ENCODE peak calls at places on chromosomes 5 and 9, in seven cellular contexts. A is neuronal stem cell, F is IMR-90, Z is mesenchymal stem cell, E is trophoblast cell, G is H1, C is H9. O is an unnamed sample. For H3K79me1, the result is how much of the 10 kb centered on the place peaks cover.

GRCh38 chr9:136204838-136205706 is at the start of gene LHX3:
- DNase-seq in A (peak), F (no peak), Z (peak), E (peak), G (no peak), C (peak), O (no peak)

GRCh38 chr5:73448072-73448432 is 525 bp downstream of the FOXD1 start:
- DNase-seq in A (no peak), F (no peak), Z (no peak), E (peak), G (no peak), C (peak), O (peak)

GRCh38 chr5:155532621-155533314 is 519.2 kb downstream of the KIF4B start:
- DNase-seq in A (no peak), F (no peak), Z (no peak), E (peak), G (no peak), C (no peak), O (no peak)

GRCh38 chr5:10633271-10634049 is 69.6 kb downstream of the ANKRD33B start:
- DNase-seq in A (no peak), F (no peak), Z (no peak), E (no peak), G (no peak), C (no peak), O (no peak)

GRCh38 chr9:5843450-5844249 is 10.7 kb upstream of the ERMP1 start:
- DNase-seq in A (no peak), F (peak), Z (peak), E (no peak), G (no peak), C (no peak), O (peak)

GRCh38 chr5:132872788-132873118 is 715 bp upstream of the LEAP2 start:
- DNase-seq in A (no peak), F (no peak), Z (no peak), E (no peak), G (no peak), C (no peak), O (no peak)

GRCh38 chr9:114824130-114824529 is 18.3 kb upstream of the TNFSF15 start:
- DNase-seq in A (no peak), F (peak), Z (peak), E (no peak), G (no peak), C (no peak), O (no peak)

GRCh38 chr5:143836161-143836725 is 24.3 kb downstream of the HMHB1 start:
- DNase-seq in A (no peak), F (no peak), Z (no peak), E (peak), G (no peak), C (no peak), O (no peak)

GRCh38 chr9:114682846-114683245 is 854 bp upstream of the TEX48 start:
- DNase-seq in A (no peak), F (peak), Z (no peak), E (no peak), G (no peak), C (no peak), O (no peak)

GRCh38 chr9:76576344-76576743 is 117.4 kb downstream of the GCNT1 start:
- DNase-seq in A (no peak), F (peak), Z (peak), E (peak), G (peak), C (no peak), O (peak)

GRCh38 chr9:97895695-97896332 is 26.5 kb downstream of the TRMO start:
- DNase-seq in A (no peak), F (peak), Z (peak), E (peak), G (no peak), C (peak), O (peak)

GRCh38 chr9:93684806-93685553 is 108.6 kb downstream of the PHF2 start:
- DNase-seq in A (no peak), F (peak), Z (no peak), E (no peak), G (no peak), C (peak), O (peak)

GRCh38 chr5:67234671-67235176 is 38.1 kb upstream of the CD180 start:
- DNase-seq in A (no peak), F (peak), Z (peak), E (no peak), G (no peak), C (no peak), O (no peak)

GRCh38 chr9:106921989-106922388 is 59.0 kb downstream of the ZNF462 start:
- DNase-seq in A (no peak), F (peak), Z (peak), E (no peak), G (no peak), C (no peak), O (no peak)

GRCh38 chr5:40475546-40475945 is 204.2 kb upstream of the PTGER4 start:
- DNase-seq in A (no peak), F (peak), Z (no peak), E (no peak), G (no peak), C (no peak), O (no peak)

GRCh38 chr5:40478766-40479165 is 200.9 kb upstream of the PTGER4 start:
- DNase-seq in A (no peak), F (no peak), Z (no peak), E (no peak), G (no peak), C (no peak), O (no peak)

GRCh38 chr5:40479939-40480338 is 199.8 kb upstream of the PTGER4 start:
- DNase-seq in A (no peak), F (no peak), Z (no peak), E (no peak), G (no peak), C (no peak), O (no peak)

GRCh38 chr5:40480392-40480791 is 199.3 kb upstream of the PTGER4 start:
- DNase-seq in A (no peak), F (no peak), Z (no peak), E (no peak), G (no peak), C (no peak), O (no peak)

DNA sequence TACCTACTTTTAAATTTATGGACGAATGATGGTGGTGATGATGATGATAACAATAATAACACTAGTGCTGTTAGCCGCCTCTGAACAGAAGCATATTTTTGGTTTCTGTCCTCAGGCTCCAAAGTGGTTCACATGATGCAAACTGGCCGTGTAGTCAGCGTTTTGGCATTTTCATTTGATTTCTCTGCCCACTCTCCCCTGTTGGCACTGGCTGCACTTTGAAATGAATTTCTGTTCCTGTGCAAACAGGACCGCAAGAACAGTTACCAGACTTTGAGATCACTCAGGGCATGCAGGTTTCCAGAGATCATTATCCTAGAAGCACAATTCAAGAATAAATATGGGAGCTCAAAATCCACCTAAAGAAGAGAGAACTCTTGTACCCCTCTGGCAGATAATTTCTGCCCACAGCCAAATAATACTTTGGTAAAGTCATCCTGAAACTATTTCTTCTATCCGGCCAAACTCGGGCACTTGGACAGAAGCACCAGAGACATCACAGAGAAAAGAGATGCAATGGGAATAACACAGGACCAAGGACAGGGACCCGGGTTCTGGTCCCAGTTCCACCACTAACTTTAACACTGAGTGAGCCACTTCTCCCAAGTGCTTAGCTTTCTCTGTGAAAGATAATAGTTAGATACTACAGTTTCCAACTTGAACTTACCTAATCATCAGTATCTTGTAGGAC is 201.7 kb upstream of the PTGER4 start:
- DNase-seq in A (no peak), F (peak), Z (no peak), E (no peak), G (no peak), C (no peak), O (no peak)
- H3K79me1 ChIP-seq in A (under half), F (under half), Z (under half), E (under half), G (under half), C (under half), O (under half)

GRCh38 chr5:172311605-172312004 is 28.0 kb upstream of the UBTD2 start:
- DNase-seq in A (no peak), F (no peak), Z (no peak), E (no peak), G (no peak), C (no peak), O (no peak)
- H3K79me1 ChIP-seq in A (under half), F (under half), Z (under half), E (under half), G (under half), C (under half), O (under half)

DNA sequence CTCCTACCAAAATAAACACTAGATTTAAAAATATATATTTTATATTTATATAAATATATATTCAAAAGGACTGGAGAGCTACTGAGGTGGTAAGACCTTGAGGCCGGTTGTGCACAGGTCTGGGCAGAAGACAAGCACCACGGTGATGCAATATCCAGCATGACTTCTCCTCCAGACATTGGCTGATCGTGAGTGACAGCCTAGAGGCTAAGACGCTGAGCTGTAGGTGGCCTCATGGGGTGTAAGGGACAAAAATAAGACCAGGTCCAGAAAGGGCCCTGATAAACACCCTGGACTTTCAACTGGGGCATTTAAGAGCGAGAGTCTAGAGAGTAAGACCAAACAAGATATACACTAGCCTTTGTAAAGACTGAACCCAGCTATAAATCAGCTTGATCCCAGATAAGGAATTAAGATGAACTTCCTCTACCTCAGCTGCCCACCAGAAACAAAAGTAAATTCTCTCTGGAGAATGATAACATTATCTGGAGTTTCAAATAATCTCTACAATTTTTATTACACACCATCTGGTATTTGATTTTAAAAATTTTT is 14.2 kb upstream of the C5orf47 start:
- DNase-seq in A (no peak), F (no peak), Z (no peak), E (peak), G (no peak), C (no peak), O (no peak)
- H3K79me1 ChIP-seq in A (under half), F (under half), Z (under half), E (under half), G (under half), C (under half), O (under half)

DNA sequence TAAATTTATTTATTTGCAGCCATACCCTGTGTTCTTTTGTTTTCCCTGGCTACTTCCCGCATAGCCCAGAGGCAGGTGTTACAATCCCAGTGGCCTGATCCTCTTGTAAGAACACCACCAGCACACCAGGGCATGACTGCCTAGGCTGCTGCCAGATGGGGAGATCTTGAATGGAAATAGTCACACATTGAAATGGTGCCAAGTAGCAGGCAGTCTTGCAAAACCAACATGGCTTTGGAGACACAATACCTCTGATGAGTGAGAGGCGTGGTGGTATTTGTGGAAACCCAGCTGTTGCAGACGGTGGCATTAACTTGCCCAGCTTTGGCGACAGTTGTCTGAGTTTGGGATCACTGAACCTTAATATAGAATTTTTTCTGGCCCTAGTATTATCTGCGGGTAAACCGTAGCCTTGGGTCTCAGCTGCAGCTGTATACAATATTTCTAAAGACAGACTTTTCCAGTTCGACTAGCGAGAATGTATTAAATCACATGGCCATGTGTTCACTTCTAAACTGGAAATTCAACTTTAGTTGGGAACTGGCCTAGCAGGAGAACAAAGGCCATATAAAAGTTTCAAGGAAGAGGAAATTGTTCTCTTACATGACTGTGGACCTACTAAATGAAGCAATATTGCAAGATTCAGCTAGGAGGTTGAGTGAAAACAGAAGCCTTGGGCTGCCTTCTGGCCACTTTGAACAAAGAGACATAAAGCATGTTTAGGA is 277.0 kb downstream of the SMARCA2 start:
- DNase-seq in A (no peak), F (no peak), Z (no peak), E (peak), G (no peak), C (no peak), O (peak)
- H3K79me1 ChIP-seq in A (under half), F (under half), Z (under half), E (under half), G (under half), C (under half), O (under half)

GRCh38 chr5:133892306-133892705 is 76.1 kb downstream of the C5orf15 start:
- DNase-seq in A (no peak), F (no peak), Z (no peak), E (no peak), G (no peak), C (no peak), O (no peak)
- H3K79me1 ChIP-seq in A (under half), F (under half), Z (under half), E (under half), G (under half), C (under half), O (under half)

GRCh38 chr5:120252839-120253238 is 211.3 kb upstream of the PRR16 start:
- DNase-seq in A (no peak), F (peak), Z (peak), E (no peak), G (no peak), C (no peak), O (no peak)
- H3K79me1 ChIP-seq in A (under half), F (under half), Z (under half), E (under half), G (under half), C (under half), O (under half)